ENCODE peak calls at places on chromosomes 5 and 9, in six cellular contexts. Z is aorta, A is Peyer's patch, D is neural progenitor cell, O is breast epithelium, I is HCT116. P is an unnamed sample. For H3K4me1, the result is how much of the 10 kb centered on the place peaks cover.

GRCh38 chr5:62341783-62342475 is 35.9 kb downstream of the KIF2A start:
- DNase-seq in Z (no peak), A (no peak), D (no peak), O (no peak), I (no peak), P (no peak)

GRCh38 chr5:16916262-16916878 is 19.7 kb downstream of the MYO10 start:
- DNase-seq in Z (no peak), A (no peak), D (no peak), O (no peak), I (peak), P (peak)

GRCh38 chr9:113593682-113594281 is 130.3 kb downstream of the RGS3 start:
- DNase-seq in Z (peak), A (peak), D (peak), O (peak), I (peak), P (peak)

GRCh38 chr5:83472508-83473343 is 1.2 kb downstream of the VCAN start:
- DNase-seq in Z (peak), A (peak), D (peak), O (no peak), I (no peak), P (peak)

GRCh38 chr9:134065720-134066419 is 2.0 kb downstream of the BRD3 start:
- DNase-seq in Z (no peak), A (peak), D (peak), O (peak), I (no peak), P (peak)

GRCh38 chr9:92640398-92641091 is 29.4 kb downstream of the IPPK start:
- DNase-seq in Z (peak), A (no peak), D (no peak), O (no peak), I (no peak), P (no peak)

GRCh38 chr5:38472541-38472940 is 83.9 kb downstream of the LIFR start:
- DNase-seq in Z (no peak), A (no peak), D (no peak), O (no peak), I (no peak), P (no peak)

GRCh38 chr5:178808886-178809285 is 50.9 kb upstream of the ZNF354B start:
- DNase-seq in Z (no peak), A (no peak), D (no peak), O (no peak), I (no peak), P (no peak)

GRCh38 chr9:132752877-132753592 is 82.8 kb downstream of the GTF3C4 start:
- DNase-seq in Z (peak), A (no peak), D (peak), O (no peak), I (no peak), P (no peak)

GRCh38 chr5:95895771-95896170 is 65.9 kb downstream of the ELL2 start:
- DNase-seq in Z (no peak), A (no peak), D (peak), O (no peak), I (no peak), P (peak)

GRCh38 chr9:110842976-110843375 is 174.4 kb downstream of the MUSK start:
- DNase-seq in Z (no peak), A (no peak), D (no peak), O (no peak), I (no peak), P (no peak)

GRCh38 chr9:121895836-121896544 is 197.1 kb downstream of the TTLL11 start:
- DNase-seq in Z (no peak), A (no peak), D (peak), O (no peak), I (no peak), P (no peak)

GRCh38 chr5:60842859-60843692 is 993 bp downstream of the ELOVL7 start:
- DNase-seq in Z (no peak), A (peak), D (peak), O (no peak), I (no peak), P (peak)

DNA sequence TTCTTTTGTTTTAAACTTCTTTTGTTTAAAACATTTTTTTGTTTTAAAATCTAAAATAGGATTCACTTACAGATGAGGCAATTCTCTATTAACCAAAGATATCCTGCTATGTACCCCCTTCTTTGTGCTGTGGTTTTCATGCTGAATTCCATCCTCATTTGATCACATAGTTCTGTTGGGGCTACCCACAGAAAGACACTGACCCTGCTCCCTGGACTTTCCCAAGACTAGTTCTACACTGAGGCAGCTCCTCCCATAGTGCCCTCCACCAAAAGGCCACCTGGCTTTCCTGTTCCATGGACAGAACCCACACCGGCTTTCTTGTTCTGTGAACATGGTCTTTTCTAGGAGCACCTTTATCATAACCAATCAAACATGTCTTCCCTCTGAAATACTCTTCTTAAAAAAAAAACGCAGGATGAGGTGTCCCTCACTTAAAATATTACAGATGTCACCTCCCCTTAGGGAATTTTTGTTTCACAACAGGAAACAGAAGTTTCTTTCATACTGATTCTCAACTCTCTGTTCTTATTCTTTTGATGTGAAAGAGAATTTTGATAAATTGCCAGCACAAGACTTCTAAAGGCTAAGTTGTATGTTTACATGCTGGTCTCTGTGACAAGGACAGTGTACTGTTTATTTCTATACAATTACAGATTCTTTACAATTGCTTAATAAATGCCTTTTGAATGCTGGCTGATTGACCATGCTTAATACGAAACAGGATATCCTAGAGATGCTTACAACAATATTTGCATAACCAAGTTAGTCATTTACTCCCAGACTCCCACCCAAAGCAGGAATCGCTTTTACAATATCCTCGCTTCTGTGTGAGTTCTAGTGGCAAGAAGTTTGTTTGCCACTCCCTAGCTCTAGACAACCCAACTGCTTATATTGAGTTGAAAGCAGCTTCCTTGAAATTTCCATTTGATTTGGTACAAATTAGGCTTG is 300.4 kb downstream of the DTWD2 start:
- DNase-seq in Z (no peak), A (no peak), D (no peak), O (no peak), I (no peak), P (no peak)
- H3K27ac ChIP-seq in Z (no peak), A (no peak), D (no peak), O (no peak), I (no peak), P (no peak)

DNA sequence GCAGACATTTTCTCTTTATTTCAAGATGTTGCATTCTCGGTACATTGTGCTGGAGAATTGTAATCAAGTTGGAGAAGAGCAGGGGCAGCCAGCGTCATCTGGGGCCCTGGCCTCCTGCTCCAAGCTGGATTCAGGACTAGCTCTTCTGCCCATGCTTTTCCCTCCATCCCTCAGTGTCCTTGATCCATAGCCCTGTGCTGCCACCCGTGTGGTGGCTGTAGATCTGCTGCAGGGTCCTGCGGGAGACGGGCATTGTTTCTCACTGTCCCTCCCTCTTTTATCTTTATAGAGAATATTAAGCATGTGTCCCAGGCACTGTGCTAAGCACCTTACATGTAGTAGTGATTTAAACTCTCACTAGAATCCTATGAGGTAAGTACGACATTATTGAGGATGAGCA is 60.5 kb upstream of the HAND1 start:
- DNase-seq in Z (no peak), A (no peak), D (no peak), O (no peak), I (no peak), P (no peak)
- H3K4me1 ChIP-seq in Z (under half), A (under half), D (under half), O (under half), I (under half), P (under half)

GRCh38 chr9:36210722-36211121 is 20.0 kb downstream of the CLTA start:
- DNase-seq in Z (no peak), A (no peak), D (no peak), O (no peak), I (no peak), P (no peak)

GRCh38 chr9:36213387-36213786 is 22.7 kb downstream of the CLTA start:
- DNase-seq in Z (no peak), A (no peak), D (no peak), O (no peak), I (no peak), P (no peak)

GRCh38 chr9:36208521-36209253 is 18.0 kb downstream of the CLTA start:
- DNase-seq in Z (no peak), A (no peak), D (no peak), O (no peak), I (no peak), P (no peak)

GRCh38 chr9:36213989-36214388 is 23.3 kb downstream of the CLTA start:
- DNase-seq in Z (no peak), A (no peak), D (no peak), O (no peak), I (no peak), P (no peak)

GRCh38 chr9:36211510-36211909 is 20.8 kb downstream of the CLTA start:
- DNase-seq in Z (no peak), A (no peak), D (no peak), O (no peak), I (no peak), P (no peak)
- H3K27ac ChIP-seq in Z (no peak), A (no peak), D (no peak), O (no peak), I (no peak), P (no peak)

DNA sequence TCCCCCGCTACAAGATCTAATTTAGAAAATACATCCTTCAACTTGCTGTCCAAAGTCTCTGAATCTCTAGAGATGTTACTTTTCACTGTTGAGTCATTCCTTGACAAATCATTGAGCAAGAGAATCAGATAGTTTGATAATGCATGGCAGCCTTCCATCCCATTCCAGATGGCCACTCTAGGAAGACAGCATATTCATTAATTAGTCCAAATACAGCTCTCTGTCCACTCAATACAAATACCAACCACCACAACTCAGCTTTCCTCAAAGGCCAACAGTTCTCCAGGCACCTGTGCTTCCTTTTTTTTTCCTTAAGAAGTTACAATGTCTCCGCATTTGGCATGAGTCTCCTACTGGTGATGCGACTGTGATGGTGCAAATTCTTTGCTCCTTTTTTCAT is 72.3 kb downstream of the DROSHA start:
- DNase-seq in Z (no peak), A (no peak), D (no peak), O (no peak), I (no peak), P (no peak)
- H3K4me1 ChIP-seq in Z (under half), A (under half), D (under half), O (under half), I (under half), P (under half)

GRCh38 chr5:180330810-180331646 is 22.1 kb downstream of the GFPT2 start:
- DNase-seq in Z (peak), A (no peak), D (no peak), O (no peak), I (peak), P (peak)
- H3K27ac ChIP-seq in Z (no peak), A (peak), D (peak), O (peak), I (peak), P (peak)

DNA sequence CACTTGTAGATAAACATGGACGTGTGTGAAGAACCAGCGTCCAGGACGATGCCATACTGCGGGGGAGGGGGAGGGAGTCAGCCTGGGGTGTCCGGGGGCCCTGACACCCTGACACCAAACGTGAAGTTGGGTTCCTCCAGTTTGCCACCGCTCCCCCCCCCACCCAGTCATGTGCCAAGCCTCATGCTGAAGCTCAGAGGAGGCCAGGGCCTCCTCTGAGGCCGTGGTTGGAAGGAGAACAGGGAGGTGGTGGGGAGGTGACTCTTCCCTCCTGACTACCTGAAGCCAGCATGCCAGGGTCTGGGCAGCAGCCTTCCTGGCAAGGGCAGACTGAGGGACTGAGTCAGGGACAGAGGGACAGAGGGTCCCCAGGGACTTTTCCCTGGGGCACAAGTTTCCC is 1.6 kb downstream of the ENTPD2 start:
- DNase-seq in Z (no peak), A (no peak), D (no peak), O (no peak), I (no peak), P (no peak)
- H3K4me1 ChIP-seq in Z (under half), A (under half), D (under half), O (under half), I (under half), P (under half)

DNA sequence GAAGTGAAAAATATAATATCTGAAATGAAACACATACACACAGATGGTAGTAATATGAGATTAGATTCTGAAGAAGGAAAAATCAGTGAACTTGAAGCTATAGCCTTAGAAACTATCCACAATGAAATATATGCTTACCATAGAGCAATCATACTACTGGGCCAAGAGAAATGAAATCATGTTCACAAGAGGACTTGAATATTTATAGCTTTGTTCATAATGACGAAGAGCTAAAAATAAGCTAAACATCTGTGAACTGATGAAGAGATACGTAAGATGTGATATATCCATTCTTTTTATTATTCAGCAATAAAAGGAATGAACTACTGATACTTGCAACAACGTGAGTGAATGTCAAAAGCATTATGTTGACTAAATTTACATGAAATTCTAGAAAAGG is 92.6 kb upstream of the ALDH1B1 start:
- DNase-seq in Z (no peak), A (no peak), D (no peak), O (no peak), I (no peak), P (no peak)
- H3K27ac ChIP-seq in Z (no peak), A (no peak), D (no peak), O (no peak), I (no peak), P (no peak)

GRCh38 chr5:65468633-65469032 is 13.1 kb downstream of the ADAMTS6 start:
- DNase-seq in Z (no peak), A (no peak), D (no peak), O (no peak), I (no peak), P (no peak)
- H3K4me1 ChIP-seq in Z (under half), A (under half), D (under half), O (under half), I (under half), P (under half)

P was measured in SJSA1.